ENCODE peak calls at places on chromosomes 4 and X, in six cellular contexts. Y is psoas muscle, O is heart left ventricle, G is spleen, Z is esophagus muscularis mucosa, W is heart right ventricle. H is an unnamed sample. For H3K4me1 and H3K27me3, the result is how much of the 10 kb centered on the place peaks cover.

GRCh38 chr4:133574248-133574647 is 425.2 kb downstream of the PCDH10 start:
- DNase-seq in Y (no peak), O (no peak), G (no peak), Z (no peak), W (no peak), H (no peak)

GRCh38 chr4:141636771-141637460 is 533 bp downstream of the IL15 start:
- DNase-seq in Y (peak), O (peak), G (peak), Z (no peak), W (peak), H (peak)

GRCh38 chr4:38957239-38957815 is 74.9 kb downstream of the TMEM156 start:
- DNase-seq in Y (no peak), O (no peak), G (no peak), Z (no peak), W (no peak), H (no peak)

GRCh38 chr4:116726523-116726922 is 358.9 kb downstream of the TRAM1L1 start:
- DNase-seq in Y (no peak), O (no peak), G (no peak), Z (no peak), W (no peak), H (no peak)

GRCh38 chrX:123064053-123064452 is 120.0 kb upstream of the GRIA3 start:
- DNase-seq in Y (no peak), O (no peak), G (no peak), Z (no peak), W (no peak), H (no peak)

GRCh38 chr4:177713454-177713853 is 271.2 kb upstream of the AGA start:
- DNase-seq in Y (no peak), O (no peak), G (no peak), Z (no peak), W (no peak), H (no peak)

GRCh38 chr4:120672558-120673147 is 249.9 kb downstream of the PRDM5 start:
- DNase-seq in Y (no peak), O (no peak), G (no peak), Z (no peak), W (no peak), H (no peak)

GRCh38 chr4:119706804-119707203 is 78.2 kb upstream of the PDE5A start:
- DNase-seq in Y (no peak), O (no peak), G (no peak), Z (no peak), W (no peak), H (no peak)

GRCh38 chr4:15366660-15367059 is 61.2 kb upstream of the C1QTNF7 start:
- DNase-seq in Y (no peak), O (no peak), G (no peak), Z (no peak), W (no peak), H (no peak)

GRCh38 chr4:120052840-120053239 is 13.8 kb downstream of the MAD2L1 start:
- DNase-seq in Y (peak), O (no peak), G (no peak), Z (no peak), W (peak), H (peak)

GRCh38 chr4:121156822-121157769 is 7.0 kb downstream of the TNIP3 start:
- DNase-seq in Y (peak), O (peak), G (peak), Z (no peak), W (peak), H (no peak)

GRCh38 chr4:186723207-186724047 is at the start of gene FAT1:
- DNase-seq in Y (peak), O (peak), G (no peak), Z (no peak), W (peak), H (no peak)

GRCh38 chr4:147017081-147017480 is 71.4 kb upstream of the TTC29 start:
- DNase-seq in Y (no peak), O (no peak), G (no peak), Z (no peak), W (no peak), H (no peak)

GRCh38 chrX:1480082-1480785 is 27.5 kb upstream of the ASMTL start:
- DNase-seq in Y (no peak), O (no peak), G (peak), Z (peak), W (no peak), H (no peak)

GRCh38 chrX:48540015-48540350 is 469 bp downstream of the TBC1D25 start:
- DNase-seq in Y (no peak), O (peak), G (no peak), Z (no peak), W (peak), H (peak)

GRCh38 chr4:139534287-139534950 is 21.6 kb downstream of the SETD7 start:
- DNase-seq in Y (no peak), O (no peak), G (no peak), Z (no peak), W (no peak), H (no peak)

GRCh38 chr4:106565727-106566126 is 197.1 kb upstream of the GIMD1 start:
- DNase-seq in Y (no peak), O (no peak), G (no peak), Z (no peak), W (no peak), H (peak)

DNA sequence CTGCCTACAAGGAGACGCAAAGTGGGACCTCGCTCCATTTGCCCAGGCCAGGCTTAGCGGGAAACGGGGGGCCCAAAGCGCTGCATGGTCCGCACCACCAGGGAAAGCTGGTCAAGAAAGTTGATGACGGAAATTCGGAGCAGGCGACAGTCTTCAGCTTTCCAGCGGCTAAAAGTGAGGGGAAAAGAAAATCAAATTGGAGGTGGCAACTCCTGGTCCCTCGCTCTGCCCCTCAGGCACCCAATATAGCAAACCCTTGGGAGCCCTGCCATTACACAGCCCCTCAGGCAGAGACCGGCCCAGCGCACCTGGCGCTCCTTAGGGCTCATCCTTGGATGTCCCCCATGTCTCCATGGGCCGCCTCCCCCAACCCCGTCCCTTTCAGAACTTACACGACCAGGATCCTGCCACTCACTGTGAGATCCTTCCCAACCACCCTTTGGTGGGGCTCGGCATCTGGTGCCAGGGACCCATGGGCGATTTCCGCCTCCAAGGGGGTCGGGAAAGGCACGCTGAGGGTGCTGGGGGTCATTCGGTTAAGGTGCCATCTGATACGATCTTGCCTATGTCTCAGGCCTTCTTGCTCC is 1.1 kb downstream of the LAGE3 start:
- DNase-seq in Y (peak), O (no peak), G (peak), Z (no peak), W (no peak), H (no peak)
- H3K27ac ChIP-seq in Y (peak), O (peak), G (peak), Z (peak), W (peak), H (no peak)

DNA sequence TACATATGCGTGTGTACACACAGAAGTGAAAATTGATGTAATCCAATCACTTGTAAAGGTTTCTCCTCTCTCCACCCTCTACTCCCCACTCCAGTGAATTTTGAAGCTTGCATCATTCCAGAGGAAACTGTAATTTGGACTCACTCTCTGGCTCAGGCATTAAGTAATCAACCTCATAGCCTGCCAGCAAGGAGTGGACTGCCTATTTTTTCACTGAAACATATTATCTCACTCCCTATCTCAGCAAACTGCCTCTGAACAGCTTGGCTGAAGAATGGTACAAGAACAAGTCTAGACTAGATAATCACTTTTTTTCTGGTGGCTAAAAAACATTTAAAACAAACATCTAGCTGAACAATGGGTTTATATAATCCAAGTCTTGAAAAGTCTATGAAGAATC is 124.2 kb downstream of the C4orf51 start:
- DNase-seq in Y (no peak), O (peak), G (no peak), Z (no peak), W (no peak), H (peak)
- H3K4me1 ChIP-seq in Y (under half), O (under half), G (under half), Z (under half), W (under half), H (under half)

GRCh38 chr4:88753658-88754431 is 56.2 kb upstream of the NAP1L5 start:
- DNase-seq in Y (no peak), O (no peak), G (no peak), Z (no peak), W (no peak), H (no peak)
- H3K27me3 ChIP-seq in Y (under half), O (under half), G (under half), Z (under half), W (under half), H (under half)

GRCh38 chr4:88415982-88416381 is 37.3 kb downstream of the HERC6 start:
- DNase-seq in Y (no peak), O (no peak), G (no peak), Z (no peak), W (no peak), H (no peak)

GRCh38 chr4:88414755-88415154 is 36.1 kb downstream of the HERC6 start:
- DNase-seq in Y (no peak), O (no peak), G (no peak), Z (no peak), W (no peak), H (no peak)

GRCh38 chr4:88418411-88418810 is 38.5 kb upstream of the HERC5 start:
- DNase-seq in Y (no peak), O (no peak), G (no peak), Z (no peak), W (no peak), H (no peak)

GRCh38 chr4:88422403-88422802 is 34.5 kb upstream of the HERC5 start:
- DNase-seq in Y (no peak), O (no peak), G (no peak), Z (no peak), W (no peak), H (no peak)

DNA sequence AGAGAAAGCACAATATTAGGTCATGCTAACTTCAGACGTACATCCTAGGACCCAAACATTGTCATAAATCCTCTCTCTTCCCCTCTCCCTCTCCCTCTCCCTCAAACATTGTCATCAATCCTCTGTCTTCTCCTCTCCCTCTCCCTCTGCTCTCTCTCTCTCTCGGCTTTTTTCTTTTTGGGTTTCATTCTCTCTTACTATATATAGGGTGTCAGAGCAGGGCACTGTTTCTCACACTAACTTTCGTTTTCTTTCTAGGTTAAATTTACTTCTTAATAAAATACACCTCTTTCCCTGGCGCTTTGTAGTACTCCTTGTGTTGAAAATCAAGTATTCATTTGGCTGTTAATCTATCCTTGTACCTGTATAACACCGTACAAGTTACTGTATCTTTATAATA is 37.0 kb upstream of the HERC5 start:
- DNase-seq in Y (no peak), O (no peak), G (no peak), Z (no peak), W (no peak), H (no peak)
- H3K27ac ChIP-seq in Y (no peak), O (no peak), G (no peak), Z (no peak), W (no peak), H (no peak)

DNA sequence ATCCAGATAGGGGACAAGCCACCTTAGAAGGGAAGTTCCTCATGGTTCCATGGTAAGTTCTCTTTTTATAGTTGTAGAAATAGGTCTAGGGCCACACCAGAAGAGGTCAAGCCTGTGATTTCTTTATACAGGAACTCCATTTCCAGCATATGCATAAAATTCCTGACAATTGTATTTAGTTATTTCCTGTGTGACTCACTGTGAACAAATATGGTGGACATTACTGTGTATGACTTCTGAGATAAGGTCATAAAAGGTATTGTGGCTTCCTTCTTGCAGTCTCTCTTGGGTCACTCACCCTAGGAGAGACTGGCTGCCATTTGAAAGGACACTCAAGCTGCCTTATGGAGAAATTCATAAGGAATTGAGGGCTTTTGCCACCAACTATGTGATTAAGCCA is 2.2 kb upstream of the C4orf36 start:
- DNase-seq in Y (no peak), O (no peak), G (no peak), Z (no peak), W (no peak), H (peak)
- H3K4me1 ChIP-seq in Y (under half), O (under half), G (under half), Z (under half), W (under half), H (under half)

DNA sequence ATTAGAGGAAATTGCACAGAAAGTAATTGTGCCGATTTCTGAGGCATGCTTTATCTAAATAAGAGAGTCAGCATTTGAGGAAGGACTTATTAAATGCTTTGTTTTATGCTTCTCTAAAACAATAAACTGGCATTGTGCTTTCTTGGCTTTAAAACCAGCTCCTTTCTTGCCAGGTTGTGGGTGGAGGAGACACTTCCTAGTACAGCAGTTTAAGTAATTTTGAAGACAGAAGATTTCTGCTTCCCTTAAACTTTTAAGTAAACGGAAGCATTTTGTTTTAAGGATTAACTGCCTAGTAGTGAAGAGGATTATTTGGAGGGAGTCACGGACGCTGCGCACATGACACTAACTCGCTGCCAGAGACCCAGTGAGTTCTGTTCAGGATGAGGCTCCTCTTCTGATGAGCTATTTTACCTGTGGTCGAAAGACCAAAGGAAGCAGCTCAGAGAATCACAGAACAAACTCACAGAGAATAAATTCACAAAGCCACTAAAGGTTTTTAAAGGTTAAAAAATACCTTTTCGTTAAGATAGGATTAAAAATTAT is 169.5 kb downstream of the TLL1 start:
- DNase-seq in Y (no peak), O (peak), G (no peak), Z (no peak), W (no peak), H (no peak)
- H3K27me3 ChIP-seq in Y (under half), O (under half), G (under half), Z (under half), W (under half), H (under half)

DNA sequence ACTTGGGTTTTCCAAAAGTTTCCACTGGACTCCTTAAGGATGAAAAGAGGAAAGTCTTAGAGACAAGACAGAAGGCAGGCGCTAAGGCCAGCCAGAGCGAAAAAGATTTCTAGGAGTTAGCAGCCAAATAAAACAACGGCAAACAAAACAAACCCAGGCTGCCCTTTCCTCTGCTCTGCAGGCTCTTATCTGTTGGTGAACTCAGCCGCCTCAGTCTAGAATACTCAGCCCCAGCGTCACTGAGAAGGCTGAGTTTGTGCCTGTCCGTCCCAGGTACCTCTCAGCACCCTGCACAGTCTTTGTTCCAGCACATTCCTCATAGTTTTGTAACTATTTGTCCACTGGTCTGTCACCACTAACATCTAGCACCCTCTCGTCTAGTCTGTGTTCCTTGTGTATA is 75.6 kb upstream of the FAM9C start:
- DNase-seq in Y (no peak), O (peak), G (no peak), Z (no peak), W (peak), H (no peak)
- H3K27ac ChIP-seq in Y (no peak), O (peak), G (no peak), Z (peak), W (peak), H (no peak)

GRCh38 chrX:148573119-148573518 is 72.7 kb downstream of the AFF2 start:
- DNase-seq in Y (no peak), O (no peak), G (no peak), Z (no peak), W (no peak), H (no peak)

GRCh38 chrX:148582353-148582752 is 81.9 kb downstream of the AFF2 start:
- DNase-seq in Y (no peak), O (no peak), G (no peak), Z (no peak), W (no peak), H (no peak)

GRCh38 chrX:148574247-148574973 is 74.0 kb downstream of the AFF2 start:
- DNase-seq in Y (no peak), O (no peak), G (no peak), Z (no peak), W (no peak), H (no peak)

GRCh38 chrX:148580016-148580415 is 79.6 kb downstream of the AFF2 start:
- DNase-seq in Y (no peak), O (no peak), G (no peak), Z (no peak), W (no peak), H (no peak)

DNA sequence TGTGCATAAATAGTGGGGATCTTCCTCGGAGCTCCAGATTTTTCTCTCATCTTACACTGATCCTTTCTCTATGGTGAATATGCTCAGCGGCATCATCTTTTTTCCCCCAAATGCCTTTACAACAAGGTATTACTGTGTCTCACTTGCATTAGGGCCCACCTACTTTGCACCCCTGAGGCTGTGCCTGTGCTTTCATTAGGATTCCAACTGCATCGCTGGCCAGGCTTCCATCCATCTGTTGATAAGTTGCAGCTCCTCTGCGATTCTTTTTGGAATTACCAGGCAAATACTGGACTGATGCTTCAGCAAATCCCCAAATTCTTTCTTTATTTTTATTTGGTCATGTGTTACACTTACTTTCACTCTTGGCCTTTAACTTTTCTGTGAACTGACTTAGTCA is 77.3 kb downstream of the AFF2 start:
- DNase-seq in Y (no peak), O (no peak), G (no peak), Z (no peak), W (no peak), H (no peak)
- H3K4me1 ChIP-seq in Y (under half), O (under half), G (under half), Z (under half), W (under half), H (under half)